ENCODE peak calls at places on chromosomes 3 and 15, in four cellular contexts. Y, S, E and Z are unnamed samples. For H3K27me3, the result is how much of the 10 kb centered on the place peaks cover.

GRCh38 chr3:189841474-189842205 is 210.5 kb downstream of the TP63 start:
- DNase-seq in Y (no peak), S (no peak), E (no peak), Z (peak)

GRCh38 chr3:53303957-53304356 is 43.4 kb downstream of the DCP1A start:
- DNase-seq in Y (no peak), S (no peak), E (no peak), Z (no peak)

GRCh38 chr3:66178206-66178605 is 42.6 kb upstream of the SLC25A26 start:
- DNase-seq in Y (no peak), S (no peak), E (no peak), Z (no peak)

GRCh38 chr3:81451611-81452010 is 309.8 kb downstream of the GBE1 start:
- DNase-seq in Y (no peak), S (no peak), E (no peak), Z (peak)

GRCh38 chr3:183298708-183299153 is 45.7 kb downstream of the B3GNT5 start:
- DNase-seq in Y (no peak), S (peak), E (no peak), Z (peak)

GRCh38 chr3:150961949-150962348 is 10.6 kb downstream of the CLRN1 start:
- DNase-seq in Y (no peak), S (no peak), E (no peak), Z (no peak)

GRCh38 chr3:87987952-87988351 is 70.9 kb downstream of the CGGBP1 start:
- DNase-seq in Y (no peak), S (no peak), E (no peak), Z (no peak)

GRCh38 chr15:98620020-98620419 is 28.3 kb upstream of the IGF1R start:
- DNase-seq in Y (no peak), S (no peak), E (no peak), Z (no peak)

GRCh38 chr3:50322386-50323091 is at the start of gene HYAL2:
- DNase-seq in Y (no peak), S (peak), E (peak), Z (no peak)

GRCh38 chr3:162390891-162391290 is 894.3 kb downstream of the OTOL1 start:
- DNase-seq in Y (no peak), S (no peak), E (no peak), Z (peak)

GRCh38 chr15:54288049-54288448 is 309.8 kb downstream of the UNC13C start:
- DNase-seq in Y (no peak), S (no peak), E (no peak), Z (no peak)

GRCh38 chr3:104628185-104628789 is 738.4 kb upstream of the ALCAM start:
- DNase-seq in Y (peak), S (no peak), E (no peak), Z (peak)

GRCh38 chr3:54621181-54621580 is 306.7 kb downstream of the LRTM1 start:
- DNase-seq in Y (no peak), S (no peak), E (no peak), Z (no peak)

GRCh38 chr15:31403096-31403495 is 76.5 kb downstream of the KLF13 start:
- DNase-seq in Y (no peak), S (no peak), E (no peak), Z (peak)

GRCh38 chr3:11618897-11619296 is 24.8 kb downstream of the VGLL4 start:
- DNase-seq in Y (no peak), S (no peak), E (peak), Z (no peak)

GRCh38 chr3:72597756-72598195 is 250.5 kb downstream of the SHQ1 start:
- DNase-seq in Y (no peak), S (no peak), E (no peak), Z (no peak)

GRCh38 chr3:136624381-136624780 is 127.8 kb downstream of the STAG1 start:
- DNase-seq in Y (no peak), S (no peak), E (no peak), Z (no peak)

GRCh38 chr3:155078959-155079794 is 942 bp upstream of the MME start:
- DNase-seq in Y (peak), S (no peak), E (no peak), Z (peak)

GRCh38 chr3:9165441-9165840 is 84.0 kb downstream of the SRGAP3 start:
- DNase-seq in Y (no peak), S (no peak), E (no peak), Z (no peak)

GRCh38 chr3:179146911-179147570 is 1.1 kb upstream of the PIK3CA start:
- DNase-seq in Y (peak), S (no peak), E (no peak), Z (peak)

GRCh38 chr3:71062037-71062919 is 521.2 kb downstream of the FOXP1 start:
- DNase-seq in Y (no peak), S (no peak), E (no peak), Z (peak)

GRCh38 chr3:104273046-104273649 is 1093.6 kb upstream of the ALCAM start:
- DNase-seq in Y (no peak), S (no peak), E (no peak), Z (peak)

GRCh38 chr15:48557335-48557734 is 88.2 kb downstream of the FBN1 start:
- DNase-seq in Y (no peak), S (no peak), E (peak), Z (no peak)

GRCh38 chr15:78934063-78935023 is 10.5 kb downstream of the CTSH start:
- DNase-seq in Y (no peak), S (no peak), E (peak), Z (no peak)

GRCh38 chr3:61802772-61803171 is 241.4 kb downstream of the PTPRG start:
- DNase-seq in Y (no peak), S (no peak), E (no peak), Z (no peak)

GRCh38 chr3:9390265-9390888 is 7.0 kb upstream of the SETD5 start:
- DNase-seq in Y (no peak), S (no peak), E (no peak), Z (no peak)

GRCh38 chr3:140568842-140569520 is 108.9 kb upstream of the TRIM42 start:
- DNase-seq in Y (no peak), S (peak), E (peak), Z (no peak)

GRCh38 chr15:92383528-92384326 is 10.0 kb upstream of the ST8SIA2 start:
- DNase-seq in Y (peak), S (no peak), E (no peak), Z (no peak)

GRCh38 chr15:91965501-91966180 is 112.1 kb downstream of the SLCO3A1 start:
- DNase-seq in Y (no peak), S (no peak), E (no peak), Z (peak)

GRCh38 chr15:69414702-69415161 is 583 bp downstream of the KIF23 start:
- DNase-seq in Y (peak), S (no peak), E (no peak), Z (peak)

GRCh38 chr3:10949197-10949596 is 43.4 kb upstream of the SLC6A1 start:
- DNase-seq in Y (no peak), S (no peak), E (no peak), Z (no peak)

GRCh38 chr15:83971967-83972366 is 263.6 kb upstream of the GOLGA6L4 start:
- DNase-seq in Y (no peak), S (no peak), E (no peak), Z (peak)

GRCh38 chr3:58639842-58640241 is 26.7 kb downstream of the FAM3D start:
- DNase-seq in Y (no peak), S (no peak), E (no peak), Z (no peak)

DNA sequence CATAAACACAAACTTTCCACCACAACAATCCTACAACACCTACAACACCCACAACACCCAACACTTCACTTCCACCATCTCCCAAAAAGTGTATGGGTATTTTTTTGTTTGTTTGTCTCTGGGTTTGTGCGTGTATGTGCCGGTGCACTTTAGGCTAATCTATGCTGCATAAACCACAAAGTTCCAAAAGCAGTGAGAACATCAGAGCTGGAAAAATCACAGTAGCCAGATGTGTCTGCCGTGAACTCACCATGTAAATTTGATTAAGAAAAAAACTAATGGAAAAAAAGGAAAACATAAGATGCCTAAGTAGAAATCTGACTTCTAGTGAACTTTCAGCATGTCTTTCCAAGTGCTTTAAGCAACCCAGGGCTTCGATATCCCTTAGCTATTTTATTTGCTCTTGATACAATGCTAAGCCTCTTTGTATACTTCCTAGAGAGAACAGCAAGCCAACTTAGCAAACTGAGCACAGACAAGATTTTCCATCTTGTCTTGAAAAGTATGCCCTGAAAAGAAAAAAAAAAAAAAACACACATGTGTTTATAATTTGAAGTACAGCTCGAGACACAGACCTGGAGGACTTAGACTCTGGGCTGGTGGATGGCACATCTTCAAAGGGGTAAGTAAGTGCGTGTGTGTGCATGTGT is 91.4 kb downstream of the WWTR1 start:
- DNase-seq in Y (no peak), S (no peak), E (no peak), Z (no peak)
- H3K27ac ChIP-seq in Y (no peak), S (peak), E (no peak), Z (no peak)

DNA sequence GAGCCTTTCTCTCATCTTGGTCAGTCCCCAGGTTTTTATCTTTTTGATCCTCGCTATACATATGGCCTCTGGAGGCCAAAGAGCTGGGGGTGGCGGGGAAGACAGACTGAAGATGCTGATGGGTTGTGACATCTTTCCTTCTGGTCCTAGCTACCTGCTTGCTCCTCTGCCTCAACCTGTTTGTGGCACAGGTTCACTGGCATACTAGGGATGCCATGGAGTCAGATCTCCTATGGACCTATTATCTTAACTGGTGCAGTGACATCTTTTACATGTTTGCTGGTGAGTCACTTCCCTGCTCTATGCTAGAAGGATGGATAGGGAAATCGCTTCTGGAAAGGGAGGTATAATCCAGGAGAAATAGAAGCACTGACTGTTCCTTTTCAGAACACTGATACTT is 8.8 kb downstream of the TMEM202 start:
- DNase-seq in Y (no peak), S (no peak), E (no peak), Z (no peak)
- H3K27me3 ChIP-seq in Y (under half), S (under half), E (half or more), Z (half or more)

GRCh38 chr3:4828279-4829030 is 150.8 kb upstream of the BHLHE40 start:
- DNase-seq in Y (no peak), S (no peak), E (no peak), Z (no peak)
- H3K27ac ChIP-seq in Y (no peak), S (peak), E (peak), Z (no peak)

GRCh38 chr3:191412764-191413163 is 48.2 kb upstream of the PYDC2 start:
- DNase-seq in Y (no peak), S (no peak), E (no peak), Z (peak)

GRCh38 chr3:191414732-191415131 is 46.2 kb upstream of the PYDC2 start:
- DNase-seq in Y (no peak), S (no peak), E (no peak), Z (no peak)

GRCh38 chr3:191415566-191415965 is 45.4 kb upstream of the PYDC2 start:
- DNase-seq in Y (no peak), S (no peak), E (no peak), Z (no peak)

GRCh38 chr3:191414286-191414685 is 46.7 kb upstream of the PYDC2 start:
- DNase-seq in Y (no peak), S (no peak), E (no peak), Z (no peak)

DNA sequence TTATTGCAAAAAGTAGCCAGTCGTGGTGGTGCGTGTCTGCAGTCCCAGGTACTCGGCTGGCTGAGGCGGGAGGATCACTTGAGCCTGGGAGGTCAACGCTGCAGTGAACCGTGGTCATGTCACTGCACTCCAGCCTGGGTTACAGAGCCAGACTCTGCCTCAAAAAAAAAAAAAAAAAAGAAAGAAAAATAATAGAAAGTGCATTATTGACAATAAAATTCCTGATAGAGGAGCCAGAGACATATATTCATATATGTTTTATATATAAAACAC is 43.6 kb upstream of the PYDC2 start:
- DNase-seq in Y (no peak), S (no peak), E (no peak), Z (no peak)
- H3K27me3 ChIP-seq in Y (under half), S (under half), E (under half), Z (under half)

DNA sequence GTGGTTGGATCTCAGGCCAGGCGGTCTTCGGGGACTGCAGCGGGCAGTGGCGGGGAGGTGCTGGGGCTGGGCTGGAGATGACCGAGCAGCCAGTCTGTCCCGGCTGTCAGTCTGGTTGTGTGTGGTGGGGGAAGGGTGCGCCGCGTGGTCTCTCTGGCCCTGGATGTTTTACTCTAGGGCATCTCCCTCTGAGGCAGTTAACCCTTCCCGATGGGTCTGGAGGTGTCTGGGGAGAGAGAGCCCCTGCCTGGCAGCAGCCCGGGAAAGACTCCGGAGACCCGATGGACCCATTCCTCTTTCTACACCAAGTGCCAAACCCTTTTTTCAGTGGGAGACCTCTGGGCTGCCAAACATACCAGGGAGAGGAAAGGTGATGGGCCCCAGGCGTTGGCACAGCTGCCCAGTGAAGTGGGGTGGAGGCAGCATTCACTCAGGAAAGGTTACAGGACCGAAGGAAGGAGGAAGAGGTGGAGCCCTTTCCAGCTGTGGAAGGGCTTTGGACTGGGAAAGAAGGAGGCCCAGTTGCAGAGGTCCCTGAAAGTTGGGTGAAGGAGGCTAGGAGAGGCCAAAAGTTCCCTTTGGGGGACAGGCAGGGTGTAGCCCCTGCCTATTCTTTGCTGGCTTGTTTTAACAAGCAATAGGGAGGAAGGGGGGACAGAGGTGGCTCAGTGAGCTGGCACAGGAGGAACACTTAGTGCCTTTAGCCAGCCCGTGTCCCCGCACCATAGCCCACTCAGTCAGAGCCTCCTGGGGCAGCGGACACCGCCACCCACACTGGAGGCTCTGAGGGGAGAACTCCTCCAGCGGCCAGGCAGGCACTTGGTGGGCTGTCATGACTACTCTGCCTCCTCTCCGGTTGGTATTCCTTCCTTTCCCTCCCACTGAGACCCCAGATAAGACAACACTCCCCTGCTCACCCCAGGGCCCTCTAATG is 2.7 kb upstream of the BAHD1 start:
- DNase-seq in Y (no peak), S (peak), E (no peak), Z (no peak)
- H3K27ac ChIP-seq in Y (no peak), S (no peak), E (no peak), Z (no peak)

DNA sequence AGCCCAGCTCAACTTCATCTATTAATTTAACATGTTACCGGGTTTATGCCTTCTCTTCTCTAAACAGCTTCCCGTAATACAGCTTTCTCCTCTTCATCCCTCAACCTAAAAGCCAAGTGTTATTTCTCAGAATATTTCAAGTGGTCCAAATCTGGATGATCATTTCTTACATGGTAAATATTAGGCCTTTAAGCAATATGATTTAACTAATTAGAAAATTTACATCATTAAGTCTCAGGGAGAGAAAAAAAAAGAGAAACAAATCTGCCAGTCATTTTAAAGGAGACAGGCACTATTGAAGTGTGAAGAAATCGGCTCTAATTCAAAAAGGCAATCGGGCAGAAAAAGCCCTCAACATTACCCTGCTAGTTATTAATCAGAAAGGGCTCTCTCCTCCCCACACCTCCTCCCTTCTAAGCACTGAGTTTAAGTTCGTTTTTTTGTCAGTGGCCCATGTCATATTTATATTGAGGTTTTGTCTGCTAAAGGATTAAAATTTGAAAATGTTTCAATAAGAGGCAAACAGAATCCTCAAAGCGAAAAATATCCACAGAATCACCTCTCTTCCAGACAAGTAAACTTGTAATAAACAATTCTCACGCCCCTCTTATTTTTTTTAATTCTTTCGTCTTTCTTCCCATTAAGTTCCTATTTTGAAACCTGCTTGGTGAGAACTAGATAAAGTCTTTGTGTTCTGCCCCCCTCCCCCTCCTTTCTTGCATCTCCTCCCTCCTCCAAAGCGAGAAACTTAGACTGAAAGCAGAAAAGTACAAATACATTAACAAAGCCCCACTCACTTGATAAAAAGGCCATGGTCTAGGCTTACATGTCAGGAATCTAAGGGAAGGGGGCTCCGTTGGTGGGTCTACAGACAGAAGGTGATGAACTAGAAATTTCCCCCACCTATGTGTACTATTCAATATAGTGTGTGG is 215.7 kb downstream of the MEIS2 start:
- DNase-seq in Y (peak), S (no peak), E (no peak), Z (no peak)
- H3K27me3 ChIP-seq in Y (under half), S (under half), E (half or more), Z (half or more)